ENCODE peak calls at places on chromosomes 12 and 14, in four cellular contexts. W, Z, M and T are unnamed samples.
A peak's percentile ranks its signal among the peaks of the same experiment; 100 is the strongest.

GRCh38 chr12:107748472-107748871 is 12.5 kb downstream of the PRDM4 start:
- DNase-seq in W (peak; percentile 89), Z (peak; percentile 28), M (no peak), T (peak; percentile 87)

GRCh38 chr12:52821826-52822660 is 8.1 kb upstream of the KRT4 start:
- DNase-seq in W (no peak), Z (no peak), M (no peak), T (no peak)

GRCh38 chr14:60648934-60649814 is at the start of gene SIX1:
- DNase-seq in W (peak; percentile 91), Z (peak; percentile 50), M (peak; percentile 82), T (peak; percentile 98)

GRCh38 chr14:39339003-39339402 is 93.2 kb downstream of the FBXO33 start:
- DNase-seq in W (no peak), Z (no peak), M (peak; percentile 23), T (peak; percentile 51)

GRCh38 chr12:26651566-26652188 is 181.3 kb downstream of the ITPR2 start:
- DNase-seq in W (peak; percentile 76), Z (peak; percentile 78), M (peak; percentile 23), T (peak; percentile 81)

GRCh38 chr12:42477931-42478330 is 111.6 kb downstream of the PRICKLE1 start:
- DNase-seq in W (peak; percentile 16), Z (no peak), M (no peak), T (peak; percentile 50)

GRCh38 chr14:56359245-56359644 is 220.4 kb upstream of the TMEM260 start:
- DNase-seq in W (no peak), Z (no peak), M (no peak), T (no peak)

GRCh38 chr14:31926652-31927347 is 150.3 kb upstream of the ARHGAP5 start:
- DNase-seq in W (no peak), Z (no peak), M (no peak), T (peak; percentile 75)

GRCh38 chr12:26195250-26195640 is at the start of gene SSPN:
- DNase-seq in W (peak; percentile 47), Z (peak; percentile 18), M (no peak), T (peak; percentile 60)

GRCh38 chr12:32970465-32971110 is 74.0 kb upstream of the PKP2 start:
- DNase-seq in W (no peak), Z (no peak), M (no peak), T (no peak)

GRCh38 chr12:6724409-6724797 is 557 bp downstream of the COPS7A start:
- DNase-seq in W (peak; percentile 26), Z (peak; percentile 33), M (no peak), T (no peak)

GRCh38 chr14:34785223-34786006 is 71.0 kb upstream of the CFL2 start:
- DNase-seq in W (no peak), Z (no peak), M (no peak), T (no peak)

GRCh38 chr12:78600541-78600940 is 264.0 kb upstream of the SYT1 start:
- DNase-seq in W (no peak), Z (no peak), M (no peak), T (no peak)

GRCh38 chr14:103803661-103804060 is 43.7 kb downstream of the PPP1R13B start:
- DNase-seq in W (peak; percentile 64), Z (peak; percentile 36), M (no peak), T (peak; percentile 73)

GRCh38 chr14:105249175-105250007 is 1.1 kb downstream of the BTBD6 start:
- DNase-seq in W (no peak), Z (no peak), M (no peak), T (peak; percentile 58)

GRCh38 chr12:124753230-124753595 is 110.5 kb downstream of the SCARB1 start:
- DNase-seq in W (no peak), Z (no peak), M (no peak), T (no peak)

GRCh38 chr12:46259713-46260112 is 9.1 kb downstream of the SLC38A1 start:
- DNase-seq in W (no peak), Z (no peak), M (no peak), T (no peak)

GRCh38 chr14:61569783-61570182 is 125.5 kb upstream of the HIF1A start:
- DNase-seq in W (peak; percentile 96), Z (peak; percentile 85), M (peak; percentile 12), T (peak; percentile 95)

GRCh38 chr14:32345311-32345771 is 16.2 kb downstream of the AKAP6 start:
- DNase-seq in W (peak; percentile 67), Z (no peak), M (no peak), T (peak; percentile 62)

GRCh38 chr12:121648458-121649028 is 20.9 kb downstream of the MORN3 start:
- DNase-seq in W (no peak), Z (no peak), M (no peak), T (no peak)

GRCh38 chr14:104138098-104138890 is at the start of gene KIF26A:
- DNase-seq in W (no peak), Z (no peak), M (no peak), T (peak; percentile 18)

GRCh38 chr12:59874781-59875180 is 279.0 kb downstream of the SLC16A7 start:
- DNase-seq in W (no peak), Z (no peak), M (no peak), T (peak; percentile 24)

GRCh38 chr12:129049917-129050316 is 196.6 kb downstream of the GLT1D1 start:
- DNase-seq in W (no peak), Z (peak; percentile 21), M (no peak), T (no peak)

GRCh38 chr14:95341564-95341963 is 21.9 kb upstream of the CLMN start:
- DNase-seq in W (no peak), Z (no peak), M (no peak), T (no peak)

GRCh38 chr12:69415471-69416275 is 54.5 kb upstream of the FRS2 start:
- DNase-seq in W (peak; percentile 95), Z (peak; percentile 46), M (no peak), T (peak; percentile 92)

GRCh38 chr12:57063991-57064725 is 14.2 kb upstream of the MYO1A start:
- DNase-seq in W (no peak), Z (no peak), M (no peak), T (peak; percentile 17)

GRCh38 chr12:21559855-21560569 is 33.9 kb downstream of the SPX start:
- DNase-seq in W (peak; percentile 88), Z (no peak), M (no peak), T (peak; percentile 94)

GRCh38 chr14:51939727-51940126 is 49.6 kb upstream of the RTRAF start:
- DNase-seq in W (peak; percentile 41), Z (no peak), M (no peak), T (peak; percentile 70)

GRCh38 chr14:24699052-24699451 is 65.1 kb upstream of the GZMB start:
- DNase-seq in W (no peak), Z (no peak), M (no peak), T (no peak)

GRCh38 chr12:122203301-122203967 is at the start of gene B3GNT4:
- DNase-seq in W (peak; percentile 40), Z (no peak), M (peak; percentile 70), T (peak; percentile 49)

GRCh38 chr12:76031081-76031413 is 529 bp downstream of the PHLDA1 start:
- DNase-seq in W (no peak), Z (no peak), M (no peak), T (peak; percentile 69)